ENCODE peak calls at places on chromosomes 4 and X, in six cellular contexts. V, S, K, M, X and G are unnamed samples.

GRCh38 chr4:71006203-71006907 is 12.9 kb downstream of the DCK start:
- DNase-seq in V (no peak), S (no peak), K (no peak), M (no peak), X (no peak), G (no peak)

GRCh38 chrX:129653181-129653984 is 1.4 kb downstream of the APLN start:
- DNase-seq in V (no peak), S (no peak), K (peak; percentile 48), M (no peak), X (no peak), G (no peak)

GRCh38 chrX:48939417-48940228 is 17.8 kb downstream of the OTUD5 start:
- DNase-seq in V (no peak), S (no peak), K (no peak), M (no peak), X (no peak), G (no peak)

GRCh38 chr4:74755486-74755885 is 38.8 kb downstream of the BTC start:
- DNase-seq in V (no peak), S (no peak), K (no peak), M (peak; percentile 76), X (no peak), G (no peak)

GRCh38 chr4:46979283-46979682 is 14.1 kb downstream of the GABRA4 start:
- DNase-seq in V (no peak), S (no peak), K (no peak), M (no peak), X (no peak), G (no peak)

GRCh38 chr4:52799813-52800212 is 48.6 kb upstream of the ERVMER34-1 start:
- DNase-seq in V (no peak), S (no peak), K (no peak), M (no peak), X (no peak), G (no peak)

GRCh38 chr4:74370912-74371311 is 6.0 kb downstream of the EREG start:
- DNase-seq in V (peak; percentile 11), S (peak; percentile 20), K (no peak), M (no peak), X (peak; percentile 52), G (no peak)

GRCh38 chrX:135974279-135974856 is 580 bp upstream of the MMGT1 start:
- DNase-seq in V (peak; percentile 32), S (peak; percentile 41), K (peak; percentile 81), M (peak; percentile 91), X (peak; percentile 80), G (peak; percentile 30)

GRCh38 chrX:46912673-46913491 is 661 bp downstream of the JADE3 start:
- DNase-seq in V (peak; percentile 59), S (peak; percentile 75), K (peak; percentile 25), M (peak; percentile 67), X (peak; percentile 76), G (peak; percentile 7)

GRCh38 chrX:41014776-41015175 is 70.5 kb upstream of the USP9X start:
- DNase-seq in V (no peak), S (no peak), K (no peak), M (no peak), X (peak; percentile 11), G (no peak)

GRCh38 chrX:25597561-25597960 is 540.6 kb upstream of the MAGEB18 start:
- DNase-seq in V (no peak), S (no peak), K (no peak), M (no peak), X (no peak), G (no peak)

GRCh38 chrX:31190221-31190975 is 118.6 kb upstream of the FTHL17 start:
- DNase-seq in V (no peak), S (no peak), K (no peak), M (no peak), X (no peak), G (no peak)

GRCh38 chr4:70559216-70559830 is 32.7 kb upstream of the AMBN start:
- DNase-seq in V (peak; percentile 15), S (peak; percentile 42), K (no peak), M (no peak), X (peak; percentile 51), G (peak; percentile 35)

GRCh38 chr4:56530269-56531148 is 24.9 kb downstream of the ARL9 start:
- DNase-seq in V (peak; percentile 62), S (peak; percentile 38), K (peak; percentile 86), M (peak; percentile 96), X (peak; percentile 59), G (peak; percentile 36)

GRCh38 chr4:166091914-166092510 is 219.0 kb downstream of the TLL1 start:
- DNase-seq in V (no peak), S (peak; percentile 1), K (no peak), M (no peak), X (peak; percentile 43), G (no peak)

GRCh38 chrX:104913348-104913747 is 307.1 kb downstream of the TEX13A start:
- DNase-seq in V (no peak), S (no peak), K (no peak), M (no peak), X (peak; percentile 2), G (no peak)
- TF ChIP-seq CTCF in V (peak; percentile 43), S (no peak), K (peak; percentile 44), M (no peak), X (peak; percentile 31), G (peak; percentile 30)

GRCh38 chr4:172865531-172866127 is 303.0 kb upstream of the GALNT7 start:
- DNase-seq in V (no peak), S (no peak), K (no peak), M (no peak), X (no peak), G (no peak)
- TF ChIP-seq CTCF in V (no peak), S (no peak), K (no peak), M (no peak), X (no peak), G (no peak)

DNA sequence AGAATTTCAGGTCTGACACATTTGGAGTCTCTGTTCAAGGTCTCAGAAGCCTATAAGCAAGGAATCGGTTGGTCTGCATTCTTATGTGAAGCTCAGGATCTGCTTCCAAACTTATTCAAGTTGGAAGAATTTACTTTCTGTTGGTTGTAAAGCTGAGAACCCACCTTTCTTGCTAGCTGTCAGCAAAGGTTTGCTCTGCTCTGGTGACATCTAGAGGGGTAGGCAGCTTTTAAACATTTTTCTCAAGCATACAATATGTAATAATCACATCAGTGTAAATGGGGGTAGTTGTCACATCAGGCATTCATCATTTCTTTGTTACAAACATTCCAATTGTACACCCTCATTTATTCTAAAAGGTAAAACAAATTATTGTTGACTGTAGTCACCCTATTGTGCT is 935.2 kb downstream of the TRAM1L1 start:
- DNase-seq in V (no peak), S (no peak), K (no peak), M (no peak), X (no peak), G (no peak)
- TF ChIP-seq CTCF in V (no peak), S (no peak), K (no peak), M (no peak), X (no peak), G (peak; percentile 9)

GRCh38 chr4:88706574-88706973 is 8.9 kb upstream of the NAP1L5 start:
- DNase-seq in V (no peak), S (peak; percentile 3), K (no peak), M (no peak), X (peak; percentile 3), G (no peak)
- TF ChIP-seq CTCF in V (peak; percentile 56), S (peak; percentile 63), K (peak; percentile 75), M (peak; percentile 47), X (no peak), G (peak; percentile 56)

GRCh38 chrX:109928596-109929335 is 74.1 kb upstream of the TMEM164 start:
- DNase-seq in V (no peak), S (no peak), K (no peak), M (no peak), X (no peak), G (no peak)
- TF ChIP-seq CTCF in V (no peak), S (no peak), K (no peak), M (no peak), X (no peak), G (no peak)

GRCh38 chr4:154018659-154019058 is 229.8 kb upstream of the SFRP2 start:
- DNase-seq in V (no peak), S (no peak), K (no peak), M (no peak), X (peak; percentile 11), G (no peak)
- TF ChIP-seq CTCF in V (peak; percentile 30), S (no peak), K (no peak), M (no peak), X (no peak), G (peak; percentile 40)